ENCODE peak calls at places on chromosomes 16 and 17, in ten cellular contexts. K is uterus; D is A549; P is left ventricle myocardium inferior; S is body of pancreas; T is fibroblast of mammary gland; O is CD8-positive, alpha-beta T cell; L is HCT116; I is IMR-90; C is Peyer's patch. M is an unnamed sample.

GRCh38 chr17:45005700-45006099 is 37.6 kb upstream of the C1QL1 start:
- DNase-seq in K (no peak), D (no peak), P (no peak), S (no peak), T (no peak), O (no peak), L (no peak), I (no peak), C (no peak), M (no peak)

GRCh38 chr17:35914354-35914753 is 16.2 kb downstream of the RDM1 start:
- DNase-seq in K (no peak), D (no peak), P (no peak), S (no peak), T (no peak), O (no peak), L (no peak), I (no peak), C (no peak), M (no peak)

GRCh38 chr17:35991075-35991474 is 4.5 kb upstream of the CCL14 start:
- DNase-seq in K (no peak), D (no peak), P (no peak), S (no peak), T (no peak), O (no peak), L (no peak), I (no peak), C (no peak), M (no peak)

GRCh38 chr16:86519649-86520316 is 9.5 kb downstream of the FOXF1 start:
- DNase-seq in K (peak), D (peak), P (peak), S (peak), T (peak), O (peak), L (peak), I (peak), C (peak), M (peak)

GRCh38 chr17:74212262-74212912 is 984 bp upstream of the TTYH2 start:
- DNase-seq in K (peak), D (no peak), P (peak), S (peak), T (peak), O (no peak), L (no peak), I (no peak), C (no peak), M (peak)

GRCh38 chr17:58918072-58918471 is 162.4 kb downstream of the PPM1E start:
- DNase-seq in K (no peak), D (no peak), P (no peak), S (no peak), T (no peak), O (no peak), L (no peak), I (no peak), C (no peak), M (no peak)

GRCh38 chr17:18921912-18922451 is 30.0 kb upstream of the SLC5A10 start:
- DNase-seq in K (no peak), D (peak), P (no peak), S (no peak), T (peak), O (no peak), L (no peak), I (peak), C (no peak), M (no peak)

GRCh38 chr16:15509051-15509592 is 74.7 kb downstream of the BMERB1 start:
- DNase-seq in K (no peak), D (no peak), P (no peak), S (no peak), T (no peak), O (no peak), L (no peak), I (no peak), C (no peak), M (no peak)

GRCh38 chr16:84582958-84583516 is 34.8 kb downstream of the COTL1 start:
- DNase-seq in K (no peak), D (peak), P (no peak), S (no peak), T (peak), O (no peak), L (no peak), I (peak), C (no peak), M (peak)

GRCh38 chr16:84013787-84014569 is 28.6 kb downstream of the SLC38A8 start:
- DNase-seq in K (no peak), D (peak), P (no peak), S (peak), T (peak), O (peak), L (peak), I (peak), C (peak), M (peak)

GRCh38 chr17:38428150-38428642 is at the start of gene ARHGAP23:
- DNase-seq in K (peak), D (peak), P (peak), S (peak), T (peak), O (peak), L (no peak), I (peak), C (no peak), M (peak)

GRCh38 chr17:68127914-68128313 is 92.4 kb downstream of the KPNA2 start:
- DNase-seq in K (no peak), D (no peak), P (no peak), S (no peak), T (no peak), O (no peak), L (no peak), I (no peak), C (no peak), M (no peak)

GRCh38 chr17:40014375-40014980 is 762 bp upstream of the CSF3 start:
- DNase-seq in K (peak), D (no peak), P (no peak), S (peak), T (peak), O (no peak), L (no peak), I (no peak), C (no peak), M (no peak)

GRCh38 chr17:17072546-17072945 is 30.3 kb downstream of the MPRIP start:
- DNase-seq in K (peak), D (no peak), P (no peak), S (no peak), T (no peak), O (no peak), L (no peak), I (no peak), C (no peak), M (no peak)

GRCh38 chr17:71934520-71934919 is 186.3 kb upstream of the SOX9 start:
- DNase-seq in K (no peak), D (no peak), P (no peak), S (no peak), T (no peak), O (no peak), L (no peak), I (no peak), C (no peak), M (no peak)

GRCh38 chr17:15649861-15650391 is 30.4 kb upstream of the FBXW10B start:
- DNase-seq in K (peak), D (peak), P (no peak), S (peak), T (peak), O (no peak), L (peak), I (peak), C (peak), M (no peak)

GRCh38 chr16:28834873-28835863 is 11.0 kb downstream of the TUFM start:
- DNase-seq in K (no peak), D (no peak), P (no peak), S (no peak), T (no peak), O (no peak), L (no peak), I (no peak), C (no peak), M (peak)

GRCh38 chr16:28834349-28834748 is 11.6 kb downstream of the ATXN2L start:
- DNase-seq in K (no peak), D (no peak), P (no peak), S (no peak), T (no peak), O (no peak), L (no peak), I (no peak), C (no peak), M (no peak)

GRCh38 chr16:28826141-28826540 is 3.3 kb downstream of the ATXN2L start:
- DNase-seq in K (no peak), D (no peak), P (no peak), S (no peak), T (peak), O (no peak), L (no peak), I (peak), C (no peak), M (no peak)

GRCh38 chr16:28829747-28830146 is 6.9 kb downstream of the ATXN2L start:
- DNase-seq in K (no peak), D (no peak), P (no peak), S (no peak), T (no peak), O (no peak), L (no peak), I (no peak), C (no peak), M (no peak)

GRCh38 chr16:28830531-28830930 is 7.7 kb downstream of the ATXN2L start:
- DNase-seq in K (no peak), D (no peak), P (no peak), S (no peak), T (no peak), O (no peak), L (no peak), I (no peak), C (no peak), M (no peak)
- TF ChIP-seq CTCF in K (no peak), D (no peak), P (no peak), S (no peak), T (no peak), O (no peak), L (no peak), I (no peak), C (no peak), M (no peak)

DNA sequence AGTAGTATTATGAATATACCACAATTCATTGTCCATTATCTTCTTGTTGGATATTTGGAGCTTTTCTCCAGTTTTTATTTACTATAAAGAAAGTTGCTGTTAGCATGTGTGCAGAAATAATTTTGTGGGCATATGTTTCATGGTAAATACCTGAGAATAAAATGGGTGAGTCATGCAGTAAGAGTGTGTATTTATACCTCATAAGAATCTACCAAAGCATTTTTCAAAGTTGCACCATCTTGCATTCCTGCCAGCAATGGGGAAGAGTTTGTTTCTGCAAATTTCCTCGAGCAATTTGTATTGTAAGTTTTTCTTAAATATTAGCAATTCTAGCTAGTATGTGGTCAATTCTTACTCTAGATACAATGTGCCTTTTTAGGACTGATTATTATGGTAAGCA is 7.9 kb upstream of the MON1B start:
- DNase-seq in K (no peak), D (no peak), P (no peak), S (no peak), T (no peak), O (no peak), L (no peak), I (peak), C (no peak), M (no peak)
- H3K4me3 ChIP-seq in K (no peak), D (no peak), P (no peak), S (no peak), T (no peak), O (no peak), L (no peak), I (no peak), C (no peak), M (no peak)

GRCh38 chr16:89013111-89013510 is 36.1 kb upstream of the CBFA2T3 start:
- DNase-seq in K (no peak), D (no peak), P (no peak), S (no peak), T (no peak), O (no peak), L (no peak), I (no peak), C (no peak), M (no peak)

GRCh38 chr16:89014611-89015230 is 37.7 kb upstream of the CBFA2T3 start:
- DNase-seq in K (no peak), D (no peak), P (peak), S (no peak), T (no peak), O (no peak), L (no peak), I (no peak), C (no peak), M (no peak)

GRCh38 chr16:89015271-89015859 is 38.4 kb upstream of the CBFA2T3 start:
- DNase-seq in K (no peak), D (no peak), P (peak), S (no peak), T (no peak), O (no peak), L (no peak), I (no peak), C (no peak), M (no peak)

GRCh38 chr16:89012622-89012995 is 35.6 kb upstream of the CBFA2T3 start:
- DNase-seq in K (no peak), D (no peak), P (no peak), S (no peak), T (no peak), O (no peak), L (no peak), I (no peak), C (no peak), M (no peak)

GRCh38 chr16:89013692-89014455 is 36.9 kb upstream of the CBFA2T3 start:
- DNase-seq in K (no peak), D (no peak), P (peak), S (no peak), T (no peak), O (no peak), L (no peak), I (no peak), C (no peak), M (no peak)
- TF ChIP-seq CTCF in K (no peak), D (no peak), P (no peak), S (no peak), T (no peak), O (no peak), L (no peak), I (no peak), C (no peak), M (no peak)

GRCh38 chr16:53129281-53130192 is 74.7 kb downstream of the CHD9 start:
- DNase-seq in K (no peak), D (no peak), P (no peak), S (no peak), T (peak), O (no peak), L (no peak), I (peak), C (no peak), M (no peak)

GRCh38 chr16:53130193-53131049 is 75.6 kb downstream of the CHD9 start:
- DNase-seq in K (peak), D (peak), P (peak), S (peak), T (peak), O (peak), L (peak), I (peak), C (peak), M (peak)

GRCh38 chr16:53131363-53132071 is 76.7 kb downstream of the CHD9 start:
- DNase-seq in K (peak), D (peak), P (peak), S (peak), T (peak), O (peak), L (no peak), I (peak), C (peak), M (peak)

GRCh38 chr16:53131050-53131362 is 76.2 kb downstream of the CHD9 start:
- DNase-seq in K (no peak), D (no peak), P (no peak), S (no peak), T (no peak), O (no peak), L (no peak), I (no peak), C (no peak), M (no peak)

DNA sequence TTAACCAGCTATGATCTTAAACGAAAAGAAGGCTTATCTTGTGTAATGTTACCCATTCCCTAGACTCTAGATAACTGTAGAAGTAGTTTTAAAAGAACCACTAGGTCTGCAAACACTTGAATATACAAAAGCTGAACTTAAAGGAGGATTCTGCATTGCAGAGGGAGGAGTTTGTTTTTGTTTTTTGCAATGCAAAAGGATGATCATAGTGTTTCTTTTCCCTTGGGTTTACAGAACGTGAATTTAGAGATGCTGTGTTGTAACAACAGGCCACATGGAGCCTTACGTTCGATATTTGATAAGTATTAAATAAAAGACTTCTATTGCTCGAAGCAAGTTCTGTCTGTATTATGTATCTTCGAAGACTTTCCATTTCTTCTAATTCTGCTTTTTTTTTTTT is 77.6 kb downstream of the CHD9 start:
- DNase-seq in K (no peak), D (no peak), P (no peak), S (no peak), T (peak), O (no peak), L (no peak), I (no peak), C (no peak), M (no peak)
- H3K4me3 ChIP-seq in K (no peak), D (peak), P (peak), S (no peak), T (peak), O (no peak), L (peak), I (no peak), C (no peak), M (peak)

M was measured in Caco-2.